ENCODE peak calls at places on chromosome 16, in eight cellular contexts. T is pulmonary artery endothelial cell; M is Caco-2; Q is T-helper 1 cell; I is NCI-H1105; E is anterior cingulate cortex; D is stimulated activated CD8-positive, alpha-beta memory T cell treated with anti-CD3 and anti-CD28 coated beads, Interleukin-7, amount 100 ng/mL, for 48 hours; K is brain microvascular endothelial cell. U is an unnamed sample.

GRCh38 chr16:17368951-17369350 is 101.8 kb downstream of the XYLT1 start:
- DNase-seq in T (no peak), M (no peak), Q (peak), I (no peak), E (no peak), D (no peak), K (no peak), U (no peak)

GRCh38 chr16:2022723-2023097 is 3.1 kb downstream of the NPW start:
- DNase-seq in T (no peak), M (peak), Q (no peak), I (no peak), E (no peak), D (no peak), K (peak), U (no peak)

GRCh38 chr16:89924298-89924924 is 1.3 kb downstream of the TUBB3 start:
- DNase-seq in T (no peak), M (peak), Q (peak), I (peak), E (peak), D (no peak), K (no peak), U (peak)

GRCh38 chr16:14405611-14406537 is 224.2 kb downstream of the PARN start:
- DNase-seq in T (no peak), M (peak), Q (no peak), I (no peak), E (no peak), D (no peak), K (no peak), U (peak)

GRCh38 chr16:20806168-20807050 is at the start of the genes ERI2 and REXO5:
- DNase-seq in T (peak), M (peak), Q (peak), I (peak), E (peak), D (peak), K (peak), U (peak)

GRCh38 chr16:30567160-30567990 is 4.1 kb downstream of the ZNF688 start:
- DNase-seq in T (no peak), M (no peak), Q (no peak), I (no peak), E (no peak), D (no peak), K (no peak), U (no peak)

GRCh38 chr16:55759983-55760664 is 72.8 kb downstream of the CES1 start:
- DNase-seq in T (no peak), M (peak), Q (no peak), I (no peak), E (no peak), D (no peak), K (no peak), U (no peak)

GRCh38 chr16:11225677-11226549 is 30.1 kb downstream of the SOCS1 start:
- DNase-seq in T (no peak), M (no peak), Q (no peak), I (no peak), E (no peak), D (no peak), K (no peak), U (no peak)

GRCh38 chr16:53430363-53430762 is 3.9 kb upstream of the RBL2 start:
- DNase-seq in T (no peak), M (no peak), Q (no peak), I (no peak), E (no peak), D (no peak), K (no peak), U (no peak)

GRCh38 chr16:12449795-12450194 is 353.9 kb downstream of the CPPED1 start:
- DNase-seq in T (no peak), M (no peak), Q (no peak), I (no peak), E (no peak), D (no peak), K (peak), U (no peak)

GRCh38 chr16:17515421-17516210 is 44.9 kb upstream of the XYLT1 start:
- DNase-seq in T (no peak), M (no peak), Q (no peak), I (no peak), E (no peak), D (no peak), K (no peak), U (no peak)

GRCh38 chr16:30395992-30396560 is 856 bp downstream of the ZNF48 start:
- DNase-seq in T (no peak), M (no peak), Q (no peak), I (no peak), E (no peak), D (no peak), K (no peak), U (no peak)

GRCh38 chr16:12471383-12471782 is 332.3 kb downstream of the CPPED1 start:
- DNase-seq in T (no peak), M (no peak), Q (no peak), I (no peak), E (no peak), D (no peak), K (no peak), U (no peak)

GRCh38 chr16:15435216-15435864 is 952 bp downstream of the BMERB1 start:
- DNase-seq in T (no peak), M (peak), Q (no peak), I (no peak), E (peak), D (no peak), K (no peak), U (no peak)

GRCh38 chr16:68668266-68668665 is 23.2 kb downstream of the CDH3 start:
- DNase-seq in T (no peak), M (no peak), Q (no peak), I (no peak), E (no peak), D (no peak), K (no peak), U (no peak)

GRCh38 chr16:88783391-88784073 is 1.5 kb downstream of the PIEZO1 start:
- DNase-seq in T (no peak), M (no peak), Q (no peak), I (no peak), E (peak), D (no peak), K (no peak), U (peak)

GRCh38 chr16:63324306-63324705 is 1288.1 kb upstream of the CDH8 start:
- DNase-seq in T (no peak), M (no peak), Q (no peak), I (no peak), E (no peak), D (no peak), K (no peak), U (no peak)

GRCh38 chr16:3997231-3997841 is 116.8 kb upstream of the CREBBP start:
- DNase-seq in T (no peak), M (no peak), Q (no peak), I (no peak), E (no peak), D (no peak), K (no peak), U (no peak)

GRCh38 chr16:19959736-19960135 is 75.1 kb upstream of the GPRC5B start:
- DNase-seq in T (no peak), M (no peak), Q (no peak), I (no peak), E (no peak), D (no peak), K (no peak), U (no peak)

GRCh38 chr16:65809627-65810026 is 556.9 kb upstream of the CDH5 start:
- DNase-seq in T (no peak), M (no peak), Q (no peak), I (peak), E (no peak), D (no peak), K (no peak), U (no peak)

GRCh38 chr16:13811834-13812233 is 108.1 kb upstream of the ERCC4 start:
- DNase-seq in T (no peak), M (no peak), Q (no peak), I (peak), E (no peak), D (no peak), K (no peak), U (no peak)

GRCh38 chr16:85423186-85423550 is 190.0 kb upstream of the GSE1 start:
- DNase-seq in T (no peak), M (no peak), Q (no peak), I (no peak), E (no peak), D (no peak), K (no peak), U (no peak)

GRCh38 chr16:83956336-83957289 is 3.6 kb downstream of the OSGIN1 start:
- DNase-seq in T (peak), M (peak), Q (peak), I (peak), E (peak), D (peak), K (peak), U (peak)

GRCh38 chr16:47724386-47724785 is 263.3 kb downstream of the PHKB start:
- DNase-seq in T (no peak), M (no peak), Q (no peak), I (no peak), E (no peak), D (no peak), K (no peak), U (no peak)

GRCh38 chr16:27771201-27771910 is 221.4 kb downstream of the KATNIP start:
- DNase-seq in T (no peak), M (no peak), Q (no peak), I (no peak), E (peak), D (no peak), K (no peak), U (no peak)

GRCh38 chr16:56801762-56802161 is 63.2 kb upstream of the SLC12A3 start:
- DNase-seq in T (no peak), M (no peak), Q (no peak), I (no peak), E (no peak), D (no peak), K (no peak), U (no peak)

GRCh38 chr16:81798311-81799137 is 19.4 kb downstream of the PLCG2 start:
- DNase-seq in T (no peak), M (no peak), Q (no peak), I (no peak), E (no peak), D (no peak), K (no peak), U (no peak)

GRCh38 chr16:19382084-19382801 is 35.4 kb upstream of the TMC5 start:
- DNase-seq in T (no peak), M (no peak), Q (no peak), I (no peak), E (no peak), D (no peak), K (no peak), U (no peak)

GRCh38 chr16:65574311-65574966 is 452.6 kb upstream of the CDH11 start:
- DNase-seq in T (no peak), M (no peak), Q (no peak), I (no peak), E (peak), D (no peak), K (no peak), U (no peak)

GRCh38 chr16:19137621-19138128 is 23.9 kb downstream of the ITPRIPL2 start:
- DNase-seq in T (no peak), M (no peak), Q (no peak), I (no peak), E (no peak), D (no peak), K (no peak), U (no peak)

GRCh38 chr16:71631776-71632175 is 5.8 kb downstream of the MARVELD3 start:
- DNase-seq in T (no peak), M (no peak), Q (no peak), I (no peak), E (no peak), D (no peak), K (no peak), U (no peak)

GRCh38 chr16:69672315-69672997 is 53.9 kb downstream of the NQO1 start:
- DNase-seq in T (no peak), M (no peak), Q (no peak), I (no peak), E (no peak), D (no peak), K (no peak), U (no peak)

GRCh38 chr16:67425046-67425445 is 5.9 kb upstream of the HSD11B2 start:
- DNase-seq in T (no peak), M (no peak), Q (no peak), I (no peak), E (no peak), D (no peak), K (no peak), U (no peak)

GRCh38 chr16:9345046-9345445 is 253.6 kb downstream of the HAPSTR1 start:
- DNase-seq in T (no peak), M (no peak), Q (no peak), I (no peak), E (no peak), D (no peak), K (no peak), U (no peak)

GRCh38 chr16:9934723-9935508 is 247.3 kb downstream of the GRIN2A start:
- DNase-seq in T (no peak), M (no peak), Q (no peak), I (no peak), E (no peak), D (no peak), K (no peak), U (no peak)

U was measured in 8988T.